ENCODE peak calls at places on chromosome 1, in ten cellular contexts. One of them, this sample, is unnamed.

GRCh38 chr1:234044079-234044478 is 139.6 kb downstream of the SLC35F3 start:
- DNase-seq in H7: no peak
- DNase-seq in cardiac fibroblast: no peak
- DNase-seq in dorsolateral prefrontal cortex: no peak
- DNase-seq in CD8-positive, alpha-beta memory T cell: no peak
- DNase-seq in kidney epithelial cell: no peak
- DNase-seq in Caco-2: no peak
- DNase-seq in lung: no peak
- DNase-seq in OCI-LY7: no peak
- DNase-seq in GM23338: no peak
- DNase-seq in this sample: no peak

GRCh38 chr1:209238356-209238755 is 345.2 kb upstream of the CAMK1G start:
- DNase-seq in CD8-positive, alpha-beta memory T cell: no peak
- DNase-seq in kidney epithelial cell: no peak
- DNase-seq in GM23338: no peak
- DNase-seq in Caco-2: no peak
- DNase-seq in H7: no peak
- DNase-seq in cardiac fibroblast: no peak
- DNase-seq in dorsolateral prefrontal cortex: no peak
- DNase-seq in OCI-LY7: no peak
- DNase-seq in lung: no peak
- DNase-seq in this sample: no peak

GRCh38 chr1:107535091-107535490 is 394.3 kb downstream of the NTNG1 start:
- DNase-seq in kidney epithelial cell: no peak
- DNase-seq in CD8-positive, alpha-beta memory T cell: no peak
- DNase-seq in Caco-2: no peak
- DNase-seq in dorsolateral prefrontal cortex: no peak
- DNase-seq in cardiac fibroblast: no peak
- DNase-seq in lung: no peak
- DNase-seq in H7: no peak
- DNase-seq in OCI-LY7: no peak
- DNase-seq in GM23338: no peak
- DNase-seq in this sample: no peak

GRCh38 chr1:20555025-20555757 is 2.8 kb downstream of the FAM43B start:
- DNase-seq in H7: peak; percentile 46
- DNase-seq in GM23338: no peak
- DNase-seq in kidney epithelial cell: no peak
- DNase-seq in Caco-2: no peak
- DNase-seq in lung: no peak
- DNase-seq in CD8-positive, alpha-beta memory T cell: no peak
- DNase-seq in cardiac fibroblast: peak; percentile 61
- DNase-seq in OCI-LY7: no peak
- DNase-seq in dorsolateral prefrontal cortex: peak; percentile 49
- DNase-seq in this sample: no peak

GRCh38 chr1:203521071-203521794 is 27.3 kb downstream of the OPTC start:
- DNase-seq in CD8-positive, alpha-beta memory T cell: no peak
- DNase-seq in cardiac fibroblast: no peak
- DNase-seq in GM23338: no peak
- DNase-seq in Caco-2: no peak
- DNase-seq in OCI-LY7: no peak
- DNase-seq in lung: no peak
- DNase-seq in dorsolateral prefrontal cortex: no peak
- DNase-seq in H7: no peak
- DNase-seq in kidney epithelial cell: no peak
- DNase-seq in this sample: no peak

GRCh38 chr1:226912587-226913176 is 27.4 kb upstream of the COQ8A start:
- DNase-seq in OCI-LY7: peak; percentile 18
- DNase-seq in lung: peak; percentile 63
- DNase-seq in dorsolateral prefrontal cortex: peak; percentile 58
- DNase-seq in kidney epithelial cell: no peak
- DNase-seq in H7: peak; percentile 90
- DNase-seq in Caco-2: peak; percentile 85
- DNase-seq in CD8-positive, alpha-beta memory T cell: no peak
- DNase-seq in GM23338: peak; percentile 92
- DNase-seq in cardiac fibroblast: peak; percentile 48
- DNase-seq in this sample: no peak

GRCh38 chr1:156616463-156616862 is 2.8 kb upstream of the HAPLN2 start:
- DNase-seq in GM23338: no peak
- DNase-seq in H7: no peak
- DNase-seq in Caco-2: no peak
- DNase-seq in CD8-positive, alpha-beta memory T cell: no peak
- DNase-seq in OCI-LY7: no peak
- DNase-seq in dorsolateral prefrontal cortex: peak; percentile 76
- DNase-seq in kidney epithelial cell: no peak
- DNase-seq in cardiac fibroblast: peak; percentile 66
- DNase-seq in lung: no peak
- DNase-seq in this sample: no peak

GRCh38 chr1:94118013-94118412 is 2.9 kb downstream of the ABCA4 start:
- DNase-seq in kidney epithelial cell: no peak
- DNase-seq in H7: no peak
- DNase-seq in cardiac fibroblast: no peak
- DNase-seq in Caco-2: peak; percentile 44
- DNase-seq in lung: no peak
- DNase-seq in OCI-LY7: no peak
- DNase-seq in CD8-positive, alpha-beta memory T cell: no peak
- DNase-seq in GM23338: no peak
- DNase-seq in dorsolateral prefrontal cortex: no peak
- DNase-seq in this sample: no peak

GRCh38 chr1:6581561-6582305 is 1.9 kb downstream of the ZBTB48 start:
- DNase-seq in H7: no peak
- DNase-seq in CD8-positive, alpha-beta memory T cell: no peak
- DNase-seq in dorsolateral prefrontal cortex: no peak
- DNase-seq in cardiac fibroblast: no peak
- DNase-seq in GM23338: no peak
- DNase-seq in lung: peak; percentile 48
- DNase-seq in Caco-2: no peak
- DNase-seq in kidney epithelial cell: no peak
- DNase-seq in OCI-LY7: peak; percentile 39
- DNase-seq in this sample: no peak

GRCh38 chr1:245888809-245889208 is 618.3 kb downstream of the SMYD3 start:
- DNase-seq in dorsolateral prefrontal cortex: no peak
- DNase-seq in OCI-LY7: peak; percentile 51
- DNase-seq in GM23338: peak; percentile 86
- DNase-seq in kidney epithelial cell: no peak
- DNase-seq in H7: peak; percentile 55
- DNase-seq in CD8-positive, alpha-beta memory T cell: peak; percentile 9
- DNase-seq in lung: no peak
- DNase-seq in cardiac fibroblast: peak; percentile 64
- DNase-seq in Caco-2: no peak
- DNase-seq in this sample: peak; percentile 46

GRCh38 chr1:53982762-53983101 is 35.3 kb downstream of the LDLRAD1 start:
- DNase-seq in cardiac fibroblast: no peak
- DNase-seq in CD8-positive, alpha-beta memory T cell: no peak
- DNase-seq in Caco-2: no peak
- DNase-seq in OCI-LY7: no peak
- DNase-seq in H7: no peak
- DNase-seq in GM23338: no peak
- DNase-seq in kidney epithelial cell: peak; percentile 45
- DNase-seq in lung: no peak
- DNase-seq in dorsolateral prefrontal cortex: no peak
- DNase-seq in this sample: no peak
- H3K4me3 ChIP-seq in cardiac fibroblast: peak overlapping the region; percentile 1
- H3K4me3 ChIP-seq in CD8-positive, alpha-beta memory T cell: no peak overlapping the region
- H3K4me3 ChIP-seq in Caco-2: peak overlapping the region; percentile 4
- H3K4me3 ChIP-seq in OCI-LY7: no peak overlapping the region
- H3K4me3 ChIP-seq in H7: peak overlapping the region; percentile 17
- H3K4me3 ChIP-seq in GM23338: peak overlapping the region; percentile 33
- H3K4me3 ChIP-seq in kidney epithelial cell: peak overlapping the region; percentile 2
- H3K4me3 ChIP-seq in lung: no peak overlapping the region
- H3K4me3 ChIP-seq in dorsolateral prefrontal cortex: peak overlapping the region; percentile 39
- H3K4me3 ChIP-seq in this sample: no peak overlapping the region

GRCh38 chr1:3211582-3211981 is 142.6 kb downstream of the PRDM16 start:
- DNase-seq in kidney epithelial cell: no peak
- DNase-seq in CD8-positive, alpha-beta memory T cell: no peak
- DNase-seq in dorsolateral prefrontal cortex: no peak
- DNase-seq in GM23338: no peak
- DNase-seq in cardiac fibroblast: no peak
- DNase-seq in Caco-2: no peak
- DNase-seq in lung: no peak
- DNase-seq in H7: no peak
- DNase-seq in OCI-LY7: no peak
- DNase-seq in this sample: no peak

GRCh38 chr1:3211996-3212395 is 143.0 kb downstream of the PRDM16 start:
- DNase-seq in Caco-2: no peak
- DNase-seq in cardiac fibroblast: no peak
- DNase-seq in GM23338: no peak
- DNase-seq in lung: no peak
- DNase-seq in kidney epithelial cell: no peak
- DNase-seq in CD8-positive, alpha-beta memory T cell: no peak
- DNase-seq in OCI-LY7: no peak
- DNase-seq in dorsolateral prefrontal cortex: peak; percentile 68
- DNase-seq in H7: no peak
- DNase-seq in this sample: no peak

GRCh38 chr1:3215198-3216045 is 146.4 kb downstream of the PRDM16 start:
- DNase-seq in Caco-2: no peak
- DNase-seq in kidney epithelial cell: no peak
- DNase-seq in OCI-LY7: no peak
- DNase-seq in lung: no peak
- DNase-seq in GM23338: no peak
- DNase-seq in CD8-positive, alpha-beta memory T cell: no peak
- DNase-seq in cardiac fibroblast: no peak
- DNase-seq in H7: no peak
- DNase-seq in dorsolateral prefrontal cortex: peak; percentile 48
- DNase-seq in this sample: no peak

GRCh38 chr1:3213730-3214129 is 144.7 kb downstream of the PRDM16 start:
- DNase-seq in kidney epithelial cell: peak; percentile 48
- DNase-seq in lung: no peak
- DNase-seq in CD8-positive, alpha-beta memory T cell: no peak
- DNase-seq in Caco-2: no peak
- DNase-seq in GM23338: no peak
- DNase-seq in cardiac fibroblast: no peak
- DNase-seq in OCI-LY7: no peak
- DNase-seq in H7: no peak
- DNase-seq in dorsolateral prefrontal cortex: no peak
- DNase-seq in this sample: no peak

GRCh38 chr1:3212453-3213230 is 143.6 kb downstream of the PRDM16 start:
- DNase-seq in kidney epithelial cell: no peak
- DNase-seq in H7: no peak
- DNase-seq in CD8-positive, alpha-beta memory T cell: no peak
- DNase-seq in lung: no peak
- DNase-seq in GM23338: no peak
- DNase-seq in OCI-LY7: no peak
- DNase-seq in Caco-2: no peak
- DNase-seq in dorsolateral prefrontal cortex: no peak
- DNase-seq in cardiac fibroblast: no peak
- DNase-seq in this sample: no peak
- H3K4me3 ChIP-seq in kidney epithelial cell: no peak overlapping the region
- H3K4me3 ChIP-seq in H7: no peak overlapping the region
- H3K4me3 ChIP-seq in CD8-positive, alpha-beta memory T cell: no peak overlapping the region
- H3K4me3 ChIP-seq in lung: no peak overlapping the region
- H3K4me3 ChIP-seq in GM23338: no peak overlapping the region
- H3K4me3 ChIP-seq in OCI-LY7: no peak overlapping the region
- H3K4me3 ChIP-seq in Caco-2: no peak overlapping the region
- H3K4me3 ChIP-seq in dorsolateral prefrontal cortex: no peak overlapping the region
- H3K4me3 ChIP-seq in cardiac fibroblast: no peak overlapping the region
- H3K4me3 ChIP-seq in this sample: no peak overlapping the region

GRCh38 chr1:15849775-15850449 is 2.4 kb downstream of the SPEN start:
- DNase-seq in CD8-positive, alpha-beta memory T cell: peak; percentile 7
- DNase-seq in GM23338: peak; percentile 89
- DNase-seq in H7: peak; percentile 48
- DNase-seq in lung: peak; percentile 56
- DNase-seq in OCI-LY7: peak; percentile 45
- DNase-seq in dorsolateral prefrontal cortex: peak; percentile 64
- DNase-seq in kidney epithelial cell: no peak
- DNase-seq in Caco-2: peak; percentile 79
- DNase-seq in cardiac fibroblast: peak; percentile 49
- DNase-seq in this sample: peak; percentile 52

GRCh38 chr1:15852828-15853302 is 5.4 kb downstream of the SPEN start:
- DNase-seq in kidney epithelial cell: no peak
- DNase-seq in GM23338: no peak
- DNase-seq in cardiac fibroblast: no peak
- DNase-seq in H7: no peak
- DNase-seq in CD8-positive, alpha-beta memory T cell: no peak
- DNase-seq in OCI-LY7: no peak
- DNase-seq in lung: no peak
- DNase-seq in Caco-2: no peak
- DNase-seq in dorsolateral prefrontal cortex: no peak
- DNase-seq in this sample: no peak

GRCh38 chr1:15850450-15851079 is 3.1 kb downstream of the SPEN start:
- DNase-seq in CD8-positive, alpha-beta memory T cell: no peak
- DNase-seq in dorsolateral prefrontal cortex: no peak
- DNase-seq in lung: no peak
- DNase-seq in Caco-2: no peak
- DNase-seq in H7: no peak
- DNase-seq in kidney epithelial cell: no peak
- DNase-seq in cardiac fibroblast: no peak
- DNase-seq in OCI-LY7: no peak
- DNase-seq in GM23338: no peak
- DNase-seq in this sample: no peak

GRCh38 chr1:15852036-15852827 is 4.7 kb downstream of the SPEN start:
- DNase-seq in GM23338: no peak
- DNase-seq in cardiac fibroblast: no peak
- DNase-seq in kidney epithelial cell: no peak
- DNase-seq in lung: no peak
- DNase-seq in CD8-positive, alpha-beta memory T cell: no peak
- DNase-seq in H7: no peak
- DNase-seq in OCI-LY7: peak; percentile 50
- DNase-seq in dorsolateral prefrontal cortex: no peak
- DNase-seq in Caco-2: no peak
- DNase-seq in this sample: no peak

DNA sequence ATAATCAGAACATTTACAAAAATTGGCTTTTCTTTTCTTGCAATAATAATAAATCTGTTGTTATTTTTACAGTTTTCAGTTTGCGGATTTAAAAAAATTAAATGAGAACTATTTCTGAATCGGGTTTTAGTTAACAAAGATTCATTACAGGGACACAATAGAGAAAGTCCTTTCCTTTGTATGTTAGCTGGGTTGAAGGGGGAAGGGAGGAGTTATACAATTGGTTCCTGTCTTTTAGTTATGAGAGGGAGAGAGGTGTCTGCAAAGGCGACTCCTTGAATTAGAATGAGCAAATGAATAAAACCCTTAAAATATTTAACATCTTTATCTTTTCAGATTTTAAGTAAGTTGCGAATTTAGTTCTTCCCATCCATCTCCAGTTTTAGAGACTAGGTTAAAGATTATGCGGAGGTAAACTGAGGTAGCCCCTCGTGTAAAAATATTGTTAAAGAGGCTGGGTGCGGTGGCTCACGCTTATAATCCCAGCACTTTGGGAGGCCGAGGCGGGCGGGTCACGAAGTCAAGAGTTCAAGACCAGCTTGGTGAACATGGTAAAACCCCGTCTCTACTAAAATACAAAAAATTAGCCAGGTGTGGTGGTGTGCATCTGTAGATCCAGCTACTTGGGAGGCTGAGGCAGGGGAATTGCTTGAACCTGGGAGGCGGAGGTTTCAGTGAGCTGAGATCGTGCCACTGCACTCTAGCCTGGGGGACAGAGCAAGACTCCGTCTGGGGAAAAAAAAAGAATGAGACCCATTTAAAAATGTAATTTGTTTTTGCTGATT is 3.9 kb downstream of the SPEN start:
- DNase-seq in lung: no peak
- DNase-seq in kidney epithelial cell: no peak
- DNase-seq in OCI-LY7: peak; percentile 19
- DNase-seq in Caco-2: no peak
- DNase-seq in CD8-positive, alpha-beta memory T cell: no peak
- DNase-seq in dorsolateral prefrontal cortex: no peak
- DNase-seq in H7: peak; percentile 19
- DNase-seq in GM23338: peak; percentile 56
- DNase-seq in cardiac fibroblast: no peak
- DNase-seq in this sample: no peak
- H3K4me3 ChIP-seq in lung: no peak overlapping the region
- H3K4me3 ChIP-seq in kidney epithelial cell: no peak overlapping the region
- H3K4me3 ChIP-seq in OCI-LY7: peak overlapping the region; percentile 87
- H3K4me3 ChIP-seq in Caco-2: no peak overlapping the region
- H3K4me3 ChIP-seq in CD8-positive, alpha-beta memory T cell: no peak overlapping the region
- H3K4me3 ChIP-seq in dorsolateral prefrontal cortex: peak overlapping the region; percentile 19
- H3K4me3 ChIP-seq in H7: no peak overlapping the region
- H3K4me3 ChIP-seq in GM23338: peak overlapping the region; percentile 17
- H3K4me3 ChIP-seq in cardiac fibroblast: no peak overlapping the region
- H3K4me3 ChIP-seq in this sample: no peak overlapping the region

GRCh38 chr1:27342778-27343638 is 1.2 kb downstream of the SYTL1 start:
- DNase-seq in CD8-positive, alpha-beta memory T cell: peak; percentile 88
- DNase-seq in GM23338: no peak
- DNase-seq in H7: peak; percentile 82
- DNase-seq in cardiac fibroblast: no peak
- DNase-seq in Caco-2: peak; percentile 52
- DNase-seq in kidney epithelial cell: no peak
- DNase-seq in OCI-LY7: peak; percentile 76
- DNase-seq in dorsolateral prefrontal cortex: no peak
- DNase-seq in lung: peak; percentile 65
- DNase-seq in this sample: peak; percentile 80
- H3K4me3 ChIP-seq in CD8-positive, alpha-beta memory T cell: peak overlapping the region; percentile 100
- H3K4me3 ChIP-seq in GM23338: peak overlapping the region; percentile 55
- H3K4me3 ChIP-seq in H7: no peak overlapping the region
- H3K4me3 ChIP-seq in cardiac fibroblast: no peak overlapping the region
- H3K4me3 ChIP-seq in Caco-2: no peak overlapping the region
- H3K4me3 ChIP-seq in kidney epithelial cell: peak overlapping the region; percentile 54
- H3K4me3 ChIP-seq in OCI-LY7: peak overlapping the region; percentile 81
- H3K4me3 ChIP-seq in dorsolateral prefrontal cortex: no peak overlapping the region
- H3K4me3 ChIP-seq in lung: peak overlapping the region; percentile 22
- H3K4me3 ChIP-seq in this sample: peak overlapping the region; percentile 85